ENCODE peak calls at places on chromosomes 6 and 20, in nine cellular contexts. H is fibroblast of pulmonary artery; M is GDM1; F is mesenchymal stem cell; G is AML-193; W is effector memory CD8-positive, alpha-beta T cell; Q is GM04504; D is left ventricle myocardium inferior; O is stimulated activated CD4-positive, alpha-beta T cell treated with anti-CD3 and anti-CD28 coated beads, Interleukin-2, amount 100 ng/mL, for 24 hours. C is an unnamed sample.
A peak's percentile ranks its signal among the peaks of the same experiment; 100 is the strongest.

GRCh38 chr20:59598625-59599310 is 5.6 kb upstream of the PHACTR3 start:
- DNase-seq in D (peak; percentile 35), M (no peak), O (peak; percentile 24), G (peak; percentile 30), F (no peak), H (peak; percentile 9), W (peak; percentile 5), Q (no peak), C (no peak)

GRCh38 chr20:25257756-25258462 is 10.0 kb downstream of the PYGB start:
- DNase-seq in H (no peak), D (no peak), Q (no peak), G (no peak), F (no peak), M (no peak), W (no peak), O (no peak), C (no peak)

GRCh38 chr6:24494726-24495515 is at the start of gene ALDH5A1:
- DNase-seq in O (peak; percentile 81), Q (peak; percentile 12), H (peak; percentile 54), G (peak; percentile 78), F (peak; percentile 50), D (peak; percentile 76), M (peak; percentile 77), W (peak; percentile 71), C (peak; percentile 46)

GRCh38 chr6:168417660-168418059 is 23.3 kb upstream of the SMOC2 start:
- DNase-seq in W (no peak), Q (no peak), H (no peak), O (no peak), G (no peak), M (no peak), F (no peak), D (no peak), C (no peak)

GRCh38 chr6:89895273-89895874 is 1.1 kb downstream of the GJA10 start:
- DNase-seq in H (peak; percentile 77), G (peak; percentile 30), W (no peak), Q (peak; percentile 14), F (peak; percentile 74), M (peak; percentile 0), O (no peak), D (no peak), C (peak; percentile 75)

GRCh38 chr6:105485456-105485855 is 82.6 kb upstream of the PREP start:
- DNase-seq in H (no peak), W (no peak), G (no peak), D (no peak), Q (no peak), O (no peak), M (no peak), F (no peak), C (no peak)

GRCh38 chr20:23033918-23034317 is 1.2 kb upstream of the SSTR4 start:
- DNase-seq in Q (no peak), O (no peak), F (no peak), D (no peak), G (no peak), H (no peak), M (no peak), W (no peak), C (no peak)

GRCh38 chr20:44409132-44409600 is 53.7 kb downstream of the HNF4A start:
- DNase-seq in W (no peak), G (no peak), F (no peak), D (no peak), H (peak; percentile 28), O (no peak), M (no peak), Q (peak; percentile 47), C (peak; percentile 84)

C was measured in amniotic epithelial cell.